ENCODE peak calls at places on chromosomes 1 and 21, in eight cellular contexts. Z is endothelial cell of umbilical vein, H is prostate gland, G is GM12891, D is spleen, N is transverse colon, W is GM12878, L is sigmoid colon. U is an unnamed sample.

GRCh38 chr1:193338194-193338593 is 151.8 kb upstream of the B3GALT2 start:
- DNase-seq in Z (peak), H (no peak), G (peak), D (no peak), N (no peak), W (no peak), L (no peak), U (no peak)

GRCh38 chr21:34156957-34157356 is 83.6 kb downstream of the MRPS6 start:
- DNase-seq in Z (no peak), H (no peak), G (no peak), D (no peak), N (no peak), W (no peak), L (peak), U (no peak)

GRCh38 chr21:27104749-27105439 is 138.0 kb upstream of the ADAMTS5 start:
- DNase-seq in Z (no peak), H (no peak), G (no peak), D (no peak), N (no peak), W (no peak), L (no peak), U (no peak)

GRCh38 chr21:41863439-41863740 is 15.8 kb downstream of the PRDM15 start:
- DNase-seq in Z (no peak), H (no peak), G (no peak), D (no peak), N (no peak), W (no peak), L (no peak), U (no peak)

GRCh38 chr1:36083635-36084501 is at the start of gene TEKT2:
- DNase-seq in Z (peak), H (no peak), G (no peak), D (peak), N (peak), W (no peak), L (peak), U (no peak)

GRCh38 chr1:111944121-111944785 is 45.2 kb downstream of the KCND3 start:
- DNase-seq in Z (no peak), H (no peak), G (no peak), D (peak), N (no peak), W (no peak), L (no peak), U (no peak)

GRCh38 chr1:243422362-243422761 is 166.5 kb downstream of the SDCCAG8 start:
- DNase-seq in Z (no peak), H (no peak), G (no peak), D (no peak), N (no peak), W (no peak), L (no peak), U (no peak)

GRCh38 chr1:2355408-2356261 is 35.7 kb downstream of the MORN1 start:
- DNase-seq in Z (no peak), H (no peak), G (no peak), D (peak), N (no peak), W (no peak), L (peak), U (no peak)

GRCh38 chr1:56934400-56935080 is 31.3 kb downstream of the C8B start:
- DNase-seq in Z (no peak), H (no peak), G (no peak), D (no peak), N (no peak), W (no peak), L (no peak), U (no peak)

GRCh38 chr1:241551759-241552638 is 19.8 kb downstream of the KMO start:
- DNase-seq in Z (no peak), H (no peak), G (no peak), D (peak), N (peak), W (peak), L (peak), U (no peak)

GRCh38 chr21:42623684-42624083 is 29.7 kb upstream of the PDE9A start:
- DNase-seq in Z (no peak), H (no peak), G (no peak), D (peak), N (no peak), W (no peak), L (peak), U (no peak)

DNA sequence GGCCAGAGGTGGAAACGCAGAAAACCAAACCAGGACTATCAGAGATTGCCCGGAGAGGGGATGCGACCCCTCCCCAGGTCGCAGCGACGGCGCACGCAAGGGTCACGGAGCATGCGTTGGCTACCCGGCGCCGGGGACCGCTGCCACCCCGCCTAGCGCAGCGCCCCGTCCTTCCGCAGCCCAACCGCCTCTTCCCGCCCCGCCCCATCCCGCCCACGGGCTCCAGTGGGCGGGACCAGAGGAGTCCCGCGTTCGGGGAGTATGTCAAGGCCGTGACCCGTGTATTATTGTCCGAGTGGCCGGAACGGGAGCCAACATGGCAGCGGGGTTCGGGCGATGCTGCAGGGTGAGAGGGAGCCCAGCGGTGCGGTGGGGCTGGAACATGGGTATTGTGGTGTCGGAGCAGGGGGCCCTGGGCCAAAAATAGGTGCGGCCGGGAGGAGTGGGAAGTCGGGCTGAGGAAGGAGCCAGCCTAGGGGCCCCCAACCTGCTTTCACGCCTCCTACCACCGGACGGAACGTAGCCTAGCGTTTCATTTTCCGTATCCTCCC is at the start of gene ACADM:
- DNase-seq in Z (peak), H (peak), G (peak), D (peak), N (peak), W (peak), L (peak), U (no peak)
- TF ChIP-seq POLR2A in Z (peak), H (peak), G (peak), D (no peak), N (peak), W (peak), L (peak), U (peak)

DNA sequence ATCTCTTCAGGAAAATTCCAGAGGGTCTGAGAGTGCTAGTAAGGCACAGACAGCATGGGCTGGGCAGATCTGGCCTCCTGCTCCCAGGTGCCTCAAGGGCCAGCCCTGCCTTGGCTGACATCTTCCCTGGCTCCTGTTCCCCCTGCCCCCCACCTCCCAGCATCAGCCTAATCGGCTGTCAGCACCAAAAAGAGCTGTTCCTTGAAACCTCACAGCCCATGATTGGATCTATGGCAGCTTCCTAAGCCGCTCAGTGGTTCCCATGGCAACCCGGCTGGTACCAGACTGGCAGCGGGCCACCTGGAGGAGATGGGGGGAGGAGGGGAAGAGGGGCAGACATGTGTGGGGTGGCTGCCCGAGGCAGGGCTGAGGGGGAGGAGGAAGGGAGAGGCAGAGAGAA is 96.0 kb downstream of the VWA5B1 start:
- DNase-seq in Z (no peak), H (no peak), G (no peak), D (peak), N (no peak), W (no peak), L (peak), U (no peak)
- TF ChIP-seq POLR2AphosphoS5 in Z (no peak), H (no peak), G (no peak), D (no peak), N (no peak), W (no peak), L (no peak), U (no peak)

DNA sequence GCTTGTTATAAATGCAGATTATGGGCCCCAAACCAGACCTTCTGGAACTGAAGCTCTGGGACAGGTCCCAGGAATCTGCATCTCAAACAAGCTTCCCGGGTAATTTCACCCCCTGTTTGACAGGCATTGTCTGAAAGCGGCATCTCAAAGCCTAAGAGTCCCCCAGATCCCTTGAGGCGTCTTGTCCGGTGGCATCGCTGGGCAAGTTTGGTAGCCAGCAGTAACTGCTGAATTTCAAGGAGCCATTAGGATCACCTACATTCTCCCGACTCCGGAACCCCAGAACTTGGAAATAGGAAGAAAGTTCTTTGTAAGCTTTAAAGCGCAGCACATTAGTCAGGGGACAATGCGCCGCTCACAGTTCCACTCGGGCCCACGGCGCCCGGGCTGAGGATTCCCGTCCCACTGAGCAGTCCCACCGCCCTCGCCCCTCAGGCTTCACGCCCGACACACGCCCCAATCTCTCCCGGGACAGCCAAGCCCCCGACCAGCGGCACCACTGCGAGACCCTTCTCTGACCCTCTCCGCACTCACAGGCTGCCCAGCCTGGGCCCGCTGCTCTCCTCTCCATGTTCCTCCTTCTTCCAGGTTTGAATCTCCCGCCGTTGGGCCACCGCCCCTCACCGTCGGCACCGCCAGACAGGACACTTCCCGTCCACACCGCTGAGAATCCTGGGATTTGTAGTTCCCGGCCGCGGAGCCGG is at the start of gene IQGAP3:
- DNase-seq in Z (peak), H (peak), G (peak), D (peak), N (peak), W (peak), L (peak), U (no peak)
- TF ChIP-seq POLR2A in Z (no peak), H (no peak), G (no peak), D (no peak), N (no peak), W (no peak), L (no peak), U (no peak)

GRCh38 chr1:147599362-147600118 is 58.2 kb downstream of the BCL9 start:
- DNase-seq in Z (peak), H (peak), G (peak), D (peak), N (peak), W (peak), L (peak), U (no peak)
- TF ChIP-seq POLR2AphosphoS5 in Z (no peak), H (peak), G (no peak), D (peak), N (peak), W (no peak), L (peak), U (peak)

U was measured in vagina.